ENCODE peak calls at places on chromosomes 3 and 15, in seven cellular contexts. One of them, this sample, is unnamed.

GRCh38 chr3:50890688-50891344 is 216.1 kb downstream of the DOCK3 start:
- DNase-seq in IMR-90: no peak
- DNase-seq in ovary: no peak
- DNase-seq in breast epithelium: no peak
- DNase-seq in RWPE2: no peak
- DNase-seq in naive thymus-derived CD4-positive, alpha-beta T cell: no peak
- DNase-seq in sigmoid colon: no peak
- DNase-seq in this sample: no peak

GRCh38 chr3:156682491-156682890 is 8.1 kb downstream of the TIPARP start:
- DNase-seq in IMR-90: peak; percentile 61
- DNase-seq in ovary: no peak
- DNase-seq in breast epithelium: no peak
- DNase-seq in RWPE2: no peak
- DNase-seq in naive thymus-derived CD4-positive, alpha-beta T cell: no peak
- DNase-seq in sigmoid colon: no peak
- DNase-seq in this sample: no peak

GRCh38 chr3:184874709-184875644 is 63.0 kb downstream of the VPS8 start:
- DNase-seq in IMR-90: peak; percentile 32
- DNase-seq in ovary: no peak
- DNase-seq in breast epithelium: no peak
- DNase-seq in RWPE2: no peak
- DNase-seq in naive thymus-derived CD4-positive, alpha-beta T cell: no peak
- DNase-seq in sigmoid colon: no peak
- DNase-seq in this sample: peak; percentile 41

GRCh38 chr3:48408823-48409281 is 21.0 kb downstream of the PLXNB1 start:
- DNase-seq in IMR-90: no peak
- DNase-seq in ovary: no peak
- DNase-seq in breast epithelium: peak; percentile 27
- DNase-seq in RWPE2: peak; percentile 30
- DNase-seq in naive thymus-derived CD4-positive, alpha-beta T cell: no peak
- DNase-seq in sigmoid colon: peak; percentile 53
- DNase-seq in this sample: no peak

GRCh38 chr15:75713338-75713895 is 769 bp upstream of the CSPG4 start:
- DNase-seq in IMR-90: peak; percentile 49
- DNase-seq in ovary: peak; percentile 70
- DNase-seq in breast epithelium: no peak
- DNase-seq in RWPE2: no peak
- DNase-seq in naive thymus-derived CD4-positive, alpha-beta T cell: no peak
- DNase-seq in sigmoid colon: peak; percentile 92
- DNase-seq in this sample: no peak

GRCh38 chr3:44252332-44252731 is 10.6 kb downstream of the TOPAZ1 start:
- DNase-seq in IMR-90: no peak
- DNase-seq in ovary: no peak
- DNase-seq in breast epithelium: no peak
- DNase-seq in RWPE2: no peak
- DNase-seq in naive thymus-derived CD4-positive, alpha-beta T cell: no peak
- DNase-seq in sigmoid colon: no peak
- DNase-seq in this sample: no peak

GRCh38 chr15:74368121-74368520 is 675 bp upstream of the CYP11A1 start:
- DNase-seq in IMR-90: no peak
- DNase-seq in ovary: no peak
- DNase-seq in breast epithelium: peak; percentile 19
- DNase-seq in RWPE2: no peak
- DNase-seq in naive thymus-derived CD4-positive, alpha-beta T cell: no peak
- DNase-seq in sigmoid colon: peak; percentile 20
- DNase-seq in this sample: no peak

GRCh38 chr3:174397848-174398247 is 461.3 kb upstream of the NAALADL2 start:
- DNase-seq in IMR-90: peak; percentile 50
- DNase-seq in ovary: no peak
- DNase-seq in breast epithelium: no peak
- DNase-seq in RWPE2: no peak
- DNase-seq in naive thymus-derived CD4-positive, alpha-beta T cell: no peak
- DNase-seq in sigmoid colon: no peak
- DNase-seq in this sample: peak; percentile 10

GRCh38 chr3:134294302-134294925 is 43.8 kb upstream of the RYK start:
- DNase-seq in IMR-90: no peak
- DNase-seq in ovary: no peak
- DNase-seq in breast epithelium: no peak
- DNase-seq in RWPE2: no peak
- DNase-seq in naive thymus-derived CD4-positive, alpha-beta T cell: peak; percentile 43
- DNase-seq in sigmoid colon: no peak
- DNase-seq in this sample: no peak

GRCh38 chr15:81427176-81427575 is 53.2 kb upstream of the TMC3 start:
- DNase-seq in IMR-90: no peak
- DNase-seq in ovary: no peak
- DNase-seq in breast epithelium: no peak
- DNase-seq in RWPE2: no peak
- DNase-seq in naive thymus-derived CD4-positive, alpha-beta T cell: no peak
- DNase-seq in sigmoid colon: no peak
- DNase-seq in this sample: no peak

GRCh38 chr3:7382293-7383033 is 521.5 kb downstream of the GRM7 start:
- DNase-seq in IMR-90: no peak
- DNase-seq in ovary: no peak
- DNase-seq in breast epithelium: no peak
- DNase-seq in RWPE2: no peak
- DNase-seq in naive thymus-derived CD4-positive, alpha-beta T cell: no peak
- DNase-seq in sigmoid colon: no peak
- DNase-seq in this sample: no peak

GRCh38 chr15:92323480-92323879 is 70.2 kb upstream of the ST8SIA2 start:
- DNase-seq in IMR-90: no peak
- DNase-seq in ovary: no peak
- DNase-seq in breast epithelium: no peak
- DNase-seq in RWPE2: no peak
- DNase-seq in naive thymus-derived CD4-positive, alpha-beta T cell: no peak
- DNase-seq in sigmoid colon: no peak
- DNase-seq in this sample: no peak

GRCh38 chr15:81336568-81336967 is 12.6 kb upstream of the STARD5 start:
- DNase-seq in IMR-90: peak; percentile 44
- DNase-seq in ovary: no peak
- DNase-seq in breast epithelium: no peak
- DNase-seq in RWPE2: no peak
- DNase-seq in naive thymus-derived CD4-positive, alpha-beta T cell: no peak
- DNase-seq in sigmoid colon: no peak
- DNase-seq in this sample: peak; percentile 23

GRCh38 chr3:156483426-156483825 is 71.5 kb downstream of the SSR3 start:
- DNase-seq in IMR-90: peak; percentile 86
- DNase-seq in ovary: no peak
- DNase-seq in breast epithelium: no peak
- DNase-seq in RWPE2: no peak
- DNase-seq in naive thymus-derived CD4-positive, alpha-beta T cell: peak; percentile 23
- DNase-seq in sigmoid colon: no peak
- DNase-seq in this sample: peak; percentile 75

GRCh38 chr3:32910954-32911353 is 40.5 kb upstream of the CCR4 start:
- DNase-seq in IMR-90: no peak
- DNase-seq in ovary: no peak
- DNase-seq in breast epithelium: no peak
- DNase-seq in RWPE2: no peak
- DNase-seq in naive thymus-derived CD4-positive, alpha-beta T cell: no peak
- DNase-seq in sigmoid colon: no peak
- DNase-seq in this sample: no peak

GRCh38 chr3:194556086-194557056 is 69.6 kb upstream of the ATP13A3 start:
- DNase-seq in IMR-90: peak; percentile 50
- DNase-seq in ovary: no peak
- DNase-seq in breast epithelium: no peak
- DNase-seq in RWPE2: no peak
- DNase-seq in naive thymus-derived CD4-positive, alpha-beta T cell: no peak
- DNase-seq in sigmoid colon: no peak
- DNase-seq in this sample: no peak

GRCh38 chr15:94306700-94307650 is 75.6 kb downstream of the MCTP2 start:
- DNase-seq in IMR-90: peak; percentile 86
- DNase-seq in ovary: no peak
- DNase-seq in breast epithelium: no peak
- DNase-seq in RWPE2: no peak
- DNase-seq in naive thymus-derived CD4-positive, alpha-beta T cell: no peak
- DNase-seq in sigmoid colon: no peak
- DNase-seq in this sample: peak; percentile 53

GRCh38 chr15:46786886-46787285 is 930.4 kb upstream of the SEMA6D start:
- DNase-seq in IMR-90: no peak
- DNase-seq in ovary: no peak
- DNase-seq in breast epithelium: no peak
- DNase-seq in RWPE2: no peak
- DNase-seq in naive thymus-derived CD4-positive, alpha-beta T cell: no peak
- DNase-seq in sigmoid colon: no peak
- DNase-seq in this sample: no peak

GRCh38 chr3:188468672-188469071 is 314.7 kb downstream of the LPP start:
- DNase-seq in IMR-90: no peak
- DNase-seq in ovary: peak; percentile 60
- DNase-seq in breast epithelium: no peak
- DNase-seq in RWPE2: no peak
- DNase-seq in naive thymus-derived CD4-positive, alpha-beta T cell: no peak
- DNase-seq in sigmoid colon: peak; percentile 93
- DNase-seq in this sample: no peak

GRCh38 chr3:82633319-82633718 is 871.9 kb upstream of the GBE1 start:
- DNase-seq in IMR-90: no peak
- DNase-seq in ovary: no peak
- DNase-seq in breast epithelium: no peak
- DNase-seq in RWPE2: no peak
- DNase-seq in naive thymus-derived CD4-positive, alpha-beta T cell: no peak
- DNase-seq in sigmoid colon: no peak
- DNase-seq in this sample: no peak

GRCh38 chr3:42486814-42487569 is 15.5 kb upstream of the VIPR1 start:
- DNase-seq in IMR-90: no peak
- DNase-seq in ovary: no peak
- DNase-seq in breast epithelium: no peak
- DNase-seq in RWPE2: no peak
- DNase-seq in naive thymus-derived CD4-positive, alpha-beta T cell: no peak
- DNase-seq in sigmoid colon: no peak
- DNase-seq in this sample: no peak

GRCh38 chr3:42490243-42490642 is 12.2 kb upstream of the VIPR1 start:
- DNase-seq in IMR-90: no peak
- DNase-seq in ovary: no peak
- DNase-seq in breast epithelium: peak; percentile 92
- DNase-seq in RWPE2: peak; percentile 84
- DNase-seq in naive thymus-derived CD4-positive, alpha-beta T cell: no peak
- DNase-seq in sigmoid colon: peak; percentile 64
- DNase-seq in this sample: peak; percentile 74

GRCh38 chr3:42488687-42489086 is 13.8 kb upstream of the VIPR1 start:
- DNase-seq in IMR-90: no peak
- DNase-seq in ovary: no peak
- DNase-seq in breast epithelium: no peak
- DNase-seq in RWPE2: no peak
- DNase-seq in naive thymus-derived CD4-positive, alpha-beta T cell: no peak
- DNase-seq in sigmoid colon: no peak
- DNase-seq in this sample: no peak

GRCh38 chr3:42489937-42490227 is 12.6 kb upstream of the VIPR1 start:
- DNase-seq in IMR-90: no peak
- DNase-seq in ovary: no peak
- DNase-seq in breast epithelium: peak; percentile 31
- DNase-seq in RWPE2: peak; percentile 15
- DNase-seq in naive thymus-derived CD4-positive, alpha-beta T cell: no peak
- DNase-seq in sigmoid colon: no peak
- DNase-seq in this sample: no peak

GRCh38 chr3:42489116-42489936 is 13.1 kb upstream of the VIPR1 start:
- DNase-seq in IMR-90: no peak
- DNase-seq in ovary: no peak
- DNase-seq in breast epithelium: no peak
- DNase-seq in RWPE2: peak; percentile 19
- DNase-seq in naive thymus-derived CD4-positive, alpha-beta T cell: no peak
- DNase-seq in sigmoid colon: peak; percentile 48
- DNase-seq in this sample: no peak
- H3K27ac ChIP-seq in IMR-90: no peak overlapping the region
- H3K27ac ChIP-seq in ovary: no peak overlapping the region
- H3K27ac ChIP-seq in breast epithelium: peak overlapping the region; percentile 62
- H3K27ac ChIP-seq in RWPE2: peak overlapping the region; percentile 39
- H3K27ac ChIP-seq in naive thymus-derived CD4-positive, alpha-beta T cell: no peak overlapping the region
- H3K27ac ChIP-seq in sigmoid colon: no peak overlapping the region
- H3K27ac ChIP-seq in this sample: peak overlapping the region; percentile 84

GRCh38 chr15:63597821-63598220 is 634 bp downstream of the FBXL22 start:
- DNase-seq in IMR-90: no peak
- DNase-seq in ovary: peak; percentile 61
- DNase-seq in breast epithelium: no peak
- DNase-seq in RWPE2: no peak
- DNase-seq in naive thymus-derived CD4-positive, alpha-beta T cell: no peak
- DNase-seq in sigmoid colon: no peak
- DNase-seq in this sample: no peak
- H3K27ac ChIP-seq in IMR-90: peak overlapping the region; percentile 62
- H3K27ac ChIP-seq in ovary: peak overlapping the region; percentile 80
- H3K27ac ChIP-seq in breast epithelium: peak overlapping the region; percentile 86
- H3K27ac ChIP-seq in RWPE2: no peak overlapping the region
- H3K27ac ChIP-seq in naive thymus-derived CD4-positive, alpha-beta T cell: no peak overlapping the region
- H3K27ac ChIP-seq in sigmoid colon: peak overlapping the region; percentile 92
- H3K27ac ChIP-seq in this sample: peak overlapping the region; percentile 83

GRCh38 chr15:99621767-99622166 is 56.0 kb downstream of the MEF2A start:
- DNase-seq in IMR-90: no peak
- DNase-seq in ovary: no peak
- DNase-seq in breast epithelium: no peak
- DNase-seq in RWPE2: no peak
- DNase-seq in naive thymus-derived CD4-positive, alpha-beta T cell: no peak
- DNase-seq in sigmoid colon: no peak
- DNase-seq in this sample: no peak
- H3K27ac ChIP-seq in IMR-90: no peak overlapping the region
- H3K27ac ChIP-seq in ovary: no peak overlapping the region
- H3K27ac ChIP-seq in breast epithelium: no peak overlapping the region
- H3K27ac ChIP-seq in RWPE2: no peak overlapping the region
- H3K27ac ChIP-seq in naive thymus-derived CD4-positive, alpha-beta T cell: no peak overlapping the region
- H3K27ac ChIP-seq in sigmoid colon: no peak overlapping the region
- H3K27ac ChIP-seq in this sample: no peak overlapping the region

GRCh38 chr15:58355965-58356358 is 75.8 kb upstream of the LIPC start:
- DNase-seq in IMR-90: no peak
- DNase-seq in ovary: no peak
- DNase-seq in breast epithelium: no peak
- DNase-seq in RWPE2: no peak
- DNase-seq in naive thymus-derived CD4-positive, alpha-beta T cell: no peak
- DNase-seq in sigmoid colon: no peak
- DNase-seq in this sample: no peak

GRCh38 chr15:58362262-58362922 is 69.4 kb upstream of the LIPC start:
- DNase-seq in IMR-90: no peak
- DNase-seq in ovary: no peak
- DNase-seq in breast epithelium: no peak
- DNase-seq in RWPE2: no peak
- DNase-seq in naive thymus-derived CD4-positive, alpha-beta T cell: no peak
- DNase-seq in sigmoid colon: no peak
- DNase-seq in this sample: no peak

GRCh38 chr15:58357529-58358476 is 74.0 kb upstream of the LIPC start:
- DNase-seq in IMR-90: peak; percentile 76
- DNase-seq in ovary: no peak
- DNase-seq in breast epithelium: no peak
- DNase-seq in RWPE2: no peak
- DNase-seq in naive thymus-derived CD4-positive, alpha-beta T cell: peak; percentile 82
- DNase-seq in sigmoid colon: no peak
- DNase-seq in this sample: no peak

GRCh38 chr15:58360421-58361090 is 71.2 kb upstream of the LIPC start:
- DNase-seq in IMR-90: no peak
- DNase-seq in ovary: no peak
- DNase-seq in breast epithelium: no peak
- DNase-seq in RWPE2: no peak
- DNase-seq in naive thymus-derived CD4-positive, alpha-beta T cell: no peak
- DNase-seq in sigmoid colon: no peak
- DNase-seq in this sample: no peak

GRCh38 chr15:58361291-58361759 is 70.5 kb upstream of the LIPC start:
- DNase-seq in IMR-90: peak; percentile 99
- DNase-seq in ovary: no peak
- DNase-seq in breast epithelium: no peak
- DNase-seq in RWPE2: no peak
- DNase-seq in naive thymus-derived CD4-positive, alpha-beta T cell: no peak
- DNase-seq in sigmoid colon: no peak
- DNase-seq in this sample: peak; percentile 25
- H3K27ac ChIP-seq in IMR-90: peak overlapping the region; percentile 99
- H3K27ac ChIP-seq in ovary: no peak overlapping the region
- H3K27ac ChIP-seq in breast epithelium: no peak overlapping the region
- H3K27ac ChIP-seq in RWPE2: peak overlapping the region; percentile 37
- H3K27ac ChIP-seq in naive thymus-derived CD4-positive, alpha-beta T cell: no peak overlapping the region
- H3K27ac ChIP-seq in sigmoid colon: no peak overlapping the region
- H3K27ac ChIP-seq in this sample: no peak overlapping the region